ENCODE peak calls at places on chromosome 20, in nine cellular contexts. One of them, this sample, is unnamed.
A peak's percentile ranks its signal among the peaks of the same experiment; 100 is the strongest.

GRCh38 chr20:62123450-62124118 is 1.3 kb downstream of the LSM14B start:
- DNase-seq in Calu3: no peak
- DNase-seq in activated CD4-positive, CD25-positive, alpha-beta regulatory T cell: no peak
- DNase-seq in NCI-H774: no peak
- DNase-seq in activated T-helper 1 cell treated with Interleukin-2 at 50 U/mL for 16 hours: no peak
- DNase-seq in activated T-cell treated with anti-CD3 and anti-CD28 coated beads, Interleukin-2, amount 50 U/mL, for 1 hour: no peak
- DNase-seq in osteocyte: no peak
- DNase-seq in H54: no peak
- DNase-seq in glutamatergic neuron: no peak
- DNase-seq in this sample: no peak

GRCh38 chr20:52131048-52131643 is 60.4 kb downstream of the ZFP64 start:
- DNase-seq in Calu3: no peak
- DNase-seq in activated CD4-positive, CD25-positive, alpha-beta regulatory T cell: no peak
- DNase-seq in NCI-H774: no peak
- DNase-seq in activated T-helper 1 cell treated with Interleukin-2 at 50 U/mL for 16 hours: no peak
- DNase-seq in activated T-cell treated with anti-CD3 and anti-CD28 coated beads, Interleukin-2, amount 50 U/mL, for 1 hour: no peak
- DNase-seq in osteocyte: no peak
- DNase-seq in H54: no peak
- DNase-seq in glutamatergic neuron: no peak
- DNase-seq in this sample: no peak

GRCh38 chr20:41587523-41587922 is 30.7 kb downstream of the CHD6 start:
- DNase-seq in Calu3: no peak
- DNase-seq in activated CD4-positive, CD25-positive, alpha-beta regulatory T cell: no peak
- DNase-seq in NCI-H774: no peak
- DNase-seq in activated T-helper 1 cell treated with Interleukin-2 at 50 U/mL for 16 hours: no peak
- DNase-seq in activated T-cell treated with anti-CD3 and anti-CD28 coated beads, Interleukin-2, amount 50 U/mL, for 1 hour: no peak
- DNase-seq in osteocyte: no peak
- DNase-seq in H54: no peak
- DNase-seq in glutamatergic neuron: no peak
- DNase-seq in this sample: no peak

GRCh38 chr20:4225778-4226177 is 210.4 kb upstream of the RNF24 start:
- DNase-seq in Calu3: no peak
- DNase-seq in activated CD4-positive, CD25-positive, alpha-beta regulatory T cell: no peak
- DNase-seq in NCI-H774: no peak
- DNase-seq in activated T-helper 1 cell treated with Interleukin-2 at 50 U/mL for 16 hours: no peak
- DNase-seq in activated T-cell treated with anti-CD3 and anti-CD28 coated beads, Interleukin-2, amount 50 U/mL, for 1 hour: no peak
- DNase-seq in osteocyte: no peak
- DNase-seq in H54: peak; percentile 79
- DNase-seq in glutamatergic neuron: no peak
- DNase-seq in this sample: no peak

GRCh38 chr20:2946988-2947961 is 74.0 kb downstream of the PTPRA start:
- DNase-seq in Calu3: no peak
- DNase-seq in activated CD4-positive, CD25-positive, alpha-beta regulatory T cell: no peak
- DNase-seq in NCI-H774: peak; percentile 2
- DNase-seq in activated T-helper 1 cell treated with Interleukin-2 at 50 U/mL for 16 hours: no peak
- DNase-seq in activated T-cell treated with anti-CD3 and anti-CD28 coated beads, Interleukin-2, amount 50 U/mL, for 1 hour: no peak
- DNase-seq in osteocyte: no peak
- DNase-seq in H54: no peak
- DNase-seq in glutamatergic neuron: no peak
- DNase-seq in this sample: no peak

GRCh38 chr20:57536759-57537724 is 12.1 kb upstream of the CTCFL start:
- DNase-seq in Calu3: no peak
- DNase-seq in activated CD4-positive, CD25-positive, alpha-beta regulatory T cell: no peak
- DNase-seq in NCI-H774: no peak
- DNase-seq in activated T-helper 1 cell treated with Interleukin-2 at 50 U/mL for 16 hours: no peak
- DNase-seq in activated T-cell treated with anti-CD3 and anti-CD28 coated beads, Interleukin-2, amount 50 U/mL, for 1 hour: no peak
- DNase-seq in osteocyte: no peak
- DNase-seq in H54: no peak
- DNase-seq in glutamatergic neuron: no peak
- DNase-seq in this sample: no peak

GRCh38 chr20:53623454-53624206 is 30.0 kb upstream of the ZNF217 start:
- DNase-seq in Calu3: peak; percentile 71
- DNase-seq in activated CD4-positive, CD25-positive, alpha-beta regulatory T cell: no peak
- DNase-seq in NCI-H774: no peak
- DNase-seq in activated T-helper 1 cell treated with Interleukin-2 at 50 U/mL for 16 hours: no peak
- DNase-seq in activated T-cell treated with anti-CD3 and anti-CD28 coated beads, Interleukin-2, amount 50 U/mL, for 1 hour: peak; percentile 36
- DNase-seq in osteocyte: no peak
- DNase-seq in H54: peak; percentile 34
- DNase-seq in glutamatergic neuron: peak; percentile 33
- DNase-seq in this sample: no peak

GRCh38 chr20:4767084-4767483 is 45.4 kb downstream of the PRND start:
- DNase-seq in Calu3: no peak
- DNase-seq in activated CD4-positive, CD25-positive, alpha-beta regulatory T cell: no peak
- DNase-seq in NCI-H774: no peak
- DNase-seq in activated T-helper 1 cell treated with Interleukin-2 at 50 U/mL for 16 hours: no peak
- DNase-seq in activated T-cell treated with anti-CD3 and anti-CD28 coated beads, Interleukin-2, amount 50 U/mL, for 1 hour: no peak
- DNase-seq in osteocyte: no peak
- DNase-seq in H54: no peak
- DNase-seq in glutamatergic neuron: no peak
- DNase-seq in this sample: no peak

GRCh38 chr20:48600470-48600945 is 227.3 kb downstream of the PREX1 start:
- DNase-seq in Calu3: no peak
- DNase-seq in activated CD4-positive, CD25-positive, alpha-beta regulatory T cell: no peak
- DNase-seq in NCI-H774: no peak
- DNase-seq in activated T-helper 1 cell treated with Interleukin-2 at 50 U/mL for 16 hours: no peak
- DNase-seq in activated T-cell treated with anti-CD3 and anti-CD28 coated beads, Interleukin-2, amount 50 U/mL, for 1 hour: no peak
- DNase-seq in osteocyte: no peak
- DNase-seq in H54: no peak
- DNase-seq in glutamatergic neuron: no peak
- DNase-seq in this sample: no peak

GRCh38 chr20:61846741-61847419 is 218.8 kb downstream of the TAF4 start:
- DNase-seq in Calu3: no peak
- DNase-seq in activated CD4-positive, CD25-positive, alpha-beta regulatory T cell: no peak
- DNase-seq in NCI-H774: no peak
- DNase-seq in activated T-helper 1 cell treated with Interleukin-2 at 50 U/mL for 16 hours: no peak
- DNase-seq in activated T-cell treated with anti-CD3 and anti-CD28 coated beads, Interleukin-2, amount 50 U/mL, for 1 hour: no peak
- DNase-seq in osteocyte: no peak
- DNase-seq in H54: no peak
- DNase-seq in glutamatergic neuron: no peak
- DNase-seq in this sample: no peak

GRCh38 chr20:1868856-1869255 is 26.4 kb upstream of the SIRPA start:
- DNase-seq in Calu3: no peak
- DNase-seq in activated CD4-positive, CD25-positive, alpha-beta regulatory T cell: no peak
- DNase-seq in NCI-H774: no peak
- DNase-seq in activated T-helper 1 cell treated with Interleukin-2 at 50 U/mL for 16 hours: no peak
- DNase-seq in activated T-cell treated with anti-CD3 and anti-CD28 coated beads, Interleukin-2, amount 50 U/mL, for 1 hour: no peak
- DNase-seq in osteocyte: no peak
- DNase-seq in H54: no peak
- DNase-seq in glutamatergic neuron: no peak
- DNase-seq in this sample: no peak

This sample was measured in naive thymus-derived CD8-positive, alpha-beta T cell.